ENCODE peak calls at places on chromosomes 13 and 19, in ten cellular contexts. T is H9, I is adrenal gland, V is SK-N-SH, O is esophagus squamous epithelium, X is tibial nerve, N is breast epithelium, J is ascending aorta, C is fibroblast of lung, M is AG09319. D is an unnamed sample.
A peak's percentile ranks its signal among the peaks of the same experiment; 100 is the strongest.

GRCh38 chr19:19185853-19186728 is 5.9 kb downstream of the BORCS8 start:
- DNase-seq in T (peak; percentile 91), I (peak; percentile 40), V (peak; percentile 83), O (no peak), X (no peak), N (no peak), J (no peak), C (peak; percentile 23), M (no peak), D (no peak)

GRCh38 chr19:1069009-1069779 is 2.2 kb downstream of the ARHGAP45 start:
- DNase-seq in T (no peak), I (peak; percentile 77), V (no peak), O (no peak), X (no peak), N (no peak), J (peak; percentile 55), C (no peak), M (no peak), D (no peak)

GRCh38 chr13:43994999-43995859 is 115.5 kb downstream of the LACC1 start:
- DNase-seq in T (no peak), I (no peak), V (no peak), O (no peak), X (no peak), N (no peak), J (no peak), C (no peak), M (no peak), D (no peak)

GRCh38 chr19:12865746-12866415 is 15.4 kb downstream of the DNASE2 start:
- DNase-seq in T (peak; percentile 70), I (no peak), V (no peak), O (no peak), X (no peak), N (no peak), J (no peak), C (no peak), M (no peak), D (no peak)

GRCh38 chr13:106599875-106600797 is 32.2 kb upstream of the ARGLU1 start:
- DNase-seq in T (no peak), I (no peak), V (no peak), O (no peak), X (no peak), N (no peak), J (no peak), C (peak; percentile 88), M (no peak), D (no peak)

GRCh38 chr19:42246143-42246868 is 3.9 kb upstream of the GSK3A start:
- DNase-seq in T (peak; percentile 74), I (peak; percentile 86), V (peak; percentile 74), O (no peak), X (peak; percentile 50), N (peak; percentile 75), J (no peak), C (peak; percentile 81), M (peak; percentile 56), D (no peak)

GRCh38 chr13:29771247-29771646 is 79.2 kb downstream of the UBL3 start:
- DNase-seq in T (no peak), I (no peak), V (peak; percentile 16), O (no peak), X (no peak), N (no peak), J (no peak), C (peak; percentile 56), M (no peak), D (no peak)

GRCh38 chr19:5147971-5148793 is 179.3 kb downstream of the KDM4B start:
- DNase-seq in T (no peak), I (no peak), V (no peak), O (no peak), X (no peak), N (no peak), J (no peak), C (no peak), M (no peak), D (peak; percentile 89)

GRCh38 chr19:6343462-6343861 is 10.1 kb upstream of the ACER1 start:
- DNase-seq in T (no peak), I (no peak), V (no peak), O (no peak), X (no peak), N (no peak), J (no peak), C (no peak), M (no peak), D (no peak)

GRCh38 chr13:40077396-40078027 is 422.1 kb downstream of the COG6 start:
- DNase-seq in T (no peak), I (no peak), V (no peak), O (no peak), X (no peak), N (no peak), J (no peak), C (no peak), M (no peak), D (no peak)

GRCh38 chr19:48239120-48239519 is 16.6 kb downstream of the CARD8 start:
- DNase-seq in T (no peak), I (no peak), V (no peak), O (no peak), X (no peak), N (no peak), J (no peak), C (no peak), M (no peak), D (no peak)

DNA sequence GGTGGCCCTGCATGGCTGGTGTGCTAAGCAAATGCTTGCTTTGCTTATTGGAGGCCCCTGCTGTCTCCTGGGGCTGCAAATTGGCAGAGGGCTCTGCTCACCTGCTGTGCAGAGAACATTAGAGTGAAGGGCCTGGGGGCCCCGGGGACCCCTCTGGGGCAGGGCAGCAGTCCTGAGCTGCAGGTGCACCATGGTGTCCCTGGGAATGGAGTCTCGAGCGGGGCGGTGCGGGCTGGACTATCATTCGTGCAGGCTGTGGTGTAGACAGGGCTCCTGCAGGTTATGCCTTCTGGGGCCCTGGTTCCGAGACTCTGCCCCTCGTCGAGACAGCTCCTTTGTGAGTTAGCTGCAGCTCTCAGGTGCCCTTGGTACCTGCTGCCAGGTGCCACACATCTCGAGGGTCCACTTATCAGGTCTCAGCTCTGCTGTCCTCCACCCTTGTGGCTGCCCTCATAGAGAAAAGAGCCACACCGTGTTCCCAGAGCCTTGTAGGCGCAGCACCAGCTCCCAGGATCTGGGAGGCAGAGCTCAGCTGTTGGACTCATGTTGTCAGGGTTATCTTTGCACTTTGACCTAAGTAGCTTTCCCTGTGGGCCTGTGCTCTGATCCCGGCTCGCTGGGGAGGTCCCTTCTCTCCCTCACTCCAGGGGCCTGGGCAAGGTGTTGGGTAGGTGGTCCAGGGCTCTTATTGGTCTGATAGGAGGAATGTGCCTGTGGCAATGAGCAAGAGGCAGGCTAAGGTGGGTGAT is 58.0 kb upstream of the ZNF536 start:
- DNase-seq in T (no peak), I (no peak), V (no peak), O (no peak), X (peak; percentile 3), N (no peak), J (no peak), C (no peak), M (no peak), D (peak; percentile 89)
- TF ChIP-seq CTCF in T (no peak), I (no peak), V (no peak), O (no peak), X (no peak), N (no peak), J (no peak), C (no peak), M (no peak), D (no peak)

DNA sequence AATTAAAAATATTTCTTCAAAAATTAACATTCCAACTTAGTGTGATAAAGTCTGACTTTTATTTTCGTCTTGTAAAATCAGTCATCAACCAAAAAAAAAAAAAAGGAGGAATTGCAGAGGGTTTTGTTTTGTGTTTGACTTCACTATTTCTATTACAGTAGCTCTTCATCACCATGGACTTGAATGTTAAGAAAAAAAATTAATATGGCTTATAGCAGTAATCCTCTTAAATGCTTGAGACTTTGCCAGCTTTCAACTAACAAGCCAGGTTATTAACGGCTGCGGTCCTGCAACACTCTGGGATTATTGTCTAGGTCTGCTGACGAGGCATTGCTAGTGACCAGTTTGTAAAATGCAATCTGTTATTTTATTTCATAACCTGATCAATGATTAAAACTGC is 647.2 kb upstream of the KLHL1 start:
- DNase-seq in T (no peak), I (no peak), V (no peak), O (no peak), X (no peak), N (no peak), J (no peak), C (no peak), M (no peak), D (no peak)
- TF ChIP-seq CTCF in T (no peak), I (no peak), V (no peak), O (no peak), X (no peak), N (no peak), J (no peak), C (no peak), M (no peak), D (no peak)

GRCh38 chr19:29389495-29389894 is 136.3 kb upstream of the VSTM2B start:
- DNase-seq in T (no peak), I (no peak), V (no peak), O (no peak), X (no peak), N (no peak), J (no peak), C (no peak), M (no peak), D (peak; percentile 25)

GRCh38 chr19:29395712-29396414 is 129.9 kb upstream of the VSTM2B start:
- DNase-seq in T (no peak), I (no peak), V (no peak), O (no peak), X (no peak), N (no peak), J (no peak), C (no peak), M (no peak), D (no peak)

GRCh38 chr19:29387586-29387985 is 138.2 kb upstream of the VSTM2B start:
- DNase-seq in T (no peak), I (no peak), V (no peak), O (no peak), X (no peak), N (no peak), J (no peak), C (no peak), M (no peak), D (peak; percentile 71)

GRCh38 chr19:29393915-29394460 is 131.8 kb upstream of the VSTM2B start:
- DNase-seq in T (no peak), I (no peak), V (no peak), O (no peak), X (no peak), N (no peak), J (no peak), C (no peak), M (no peak), D (no peak)

DNA sequence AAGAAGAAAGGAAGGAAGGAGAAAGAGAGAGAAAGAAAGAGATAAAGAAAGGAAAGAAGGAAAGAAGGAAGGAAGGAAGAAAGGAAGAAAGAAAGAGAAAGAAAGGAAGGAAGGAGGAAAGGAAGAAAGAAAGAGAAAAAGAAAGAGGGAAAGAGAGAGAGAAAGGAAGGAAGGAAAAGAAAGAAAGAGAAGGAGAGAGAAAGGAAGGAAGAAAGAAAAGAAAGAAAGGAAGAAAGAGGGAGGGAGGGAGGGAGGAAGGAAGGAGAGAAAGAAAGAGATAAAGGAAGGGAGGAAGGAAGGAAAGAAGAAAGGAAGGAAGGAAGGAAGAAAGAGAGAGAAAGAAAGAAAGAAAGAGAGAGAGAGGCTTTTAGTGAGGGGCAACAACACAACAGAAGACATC is 135.1 kb upstream of the VSTM2B start:
- DNase-seq in T (no peak), I (no peak), V (no peak), O (no peak), X (no peak), N (no peak), J (no peak), C (no peak), M (no peak), D (no peak)
- TF ChIP-seq CTCF in T (no peak), I (no peak), V (no peak), O (no peak), X (no peak), N (no peak), J (no peak), C (no peak), M (no peak), D (no peak)

GRCh38 chr19:28694812-28695211 is 518.1 kb downstream of the UQCRFS1 start:
- DNase-seq in T (no peak), I (no peak), V (no peak), O (no peak), X (no peak), N (no peak), J (no peak), C (no peak), M (no peak), D (no peak)
- TF ChIP-seq CTCF in T (no peak), I (no peak), V (no peak), O (no peak), X (no peak), N (no peak), J (no peak), C (no peak), M (no peak), D (peak; percentile 15)

D was measured in chondrocyte.